ENCODE peak calls at places on chromosomes 6 and 20, in seven cellular contexts. M, D, V, C, P, T and S are unnamed samples.

GRCh38 chr20:45685896-45686295 is 15.9 kb upstream of the WFDC11 start:
- DNase-seq in M (no peak), D (no peak), V (no peak), C (no peak), P (no peak), T (no peak), S (no peak)

GRCh38 chr6:132962936-132963579 is 148.7 kb downstream of the RPS12 start:
- DNase-seq in M (peak), D (peak), V (peak), C (peak), P (peak), T (peak), S (peak)

GRCh38 chr6:41591859-41592502 is 45.8 kb downstream of the FOXP4 start:
- DNase-seq in M (peak), D (peak), V (peak), C (peak), P (peak), T (peak), S (no peak)

GRCh38 chr20:48745330-48745729 is 82.5 kb downstream of the PREX1 start:
- DNase-seq in M (no peak), D (no peak), V (no peak), C (no peak), P (no peak), T (no peak), S (no peak)

GRCh38 chr20:37102571-37102970 is 6.8 kb upstream of the RBL1 start:
- DNase-seq in M (no peak), D (no peak), V (no peak), C (no peak), P (no peak), T (no peak), S (no peak)

GRCh38 chr6:54737247-54737646 is 109.3 kb upstream of the FAM83B start:
- DNase-seq in M (peak), D (no peak), V (no peak), C (peak), P (no peak), T (no peak), S (no peak)

GRCh38 chr6:87575423-87575822 is 14.4 kb downstream of the RARS2 start:
- DNase-seq in M (no peak), D (no peak), V (no peak), C (no peak), P (no peak), T (no peak), S (no peak)

GRCh38 chr6:155001482-155001881 is 6.4 kb downstream of the TIAM2 start:
- DNase-seq in M (peak), D (no peak), V (peak), C (no peak), P (no peak), T (peak), S (no peak)

GRCh38 chr20:34249291-34249690 is 8.1 kb downstream of the ASIP start:
- DNase-seq in M (no peak), D (no peak), V (peak), C (no peak), P (no peak), T (peak), S (no peak)

GRCh38 chr20:5827861-5828260 is 77.7 kb downstream of the SHLD1 start:
- DNase-seq in M (no peak), D (no peak), V (no peak), C (no peak), P (no peak), T (no peak), S (no peak)

GRCh38 chr6:165096868-165097267 is 212.5 kb downstream of the C6orf118 start:
- DNase-seq in M (no peak), D (no peak), V (no peak), C (no peak), P (no peak), T (no peak), S (no peak)

GRCh38 chr6:14770572-14770971 is 475.3 kb upstream of the JARID2 start:
- DNase-seq in M (no peak), D (no peak), V (peak), C (no peak), P (no peak), T (peak), S (no peak)

GRCh38 chr20:16865406-16865805 is 117.2 kb downstream of the OTOR start:
- DNase-seq in M (no peak), D (no peak), V (no peak), C (no peak), P (no peak), T (no peak), S (no peak)

GRCh38 chr20:63497946-63498935 is 642 bp downstream of the EEF1A2 start:
- DNase-seq in M (no peak), D (no peak), V (no peak), C (peak), P (peak), T (peak), S (no peak)

GRCh38 chr20:35010405-35011192 is 54.9 kb downstream of the MYH7B start:
- DNase-seq in M (no peak), D (no peak), V (no peak), C (no peak), P (no peak), T (no peak), S (no peak)

GRCh38 chr20:23477223-23477622 is 13.7 kb upstream of the CST8 start:
- DNase-seq in M (no peak), D (no peak), V (no peak), C (no peak), P (no peak), T (no peak), S (no peak)
- H3K4me3 ChIP-seq in M (no peak), D (no peak), V (no peak), C (no peak), P (no peak), T (no peak), S (no peak)

GRCh38 chr6:134299236-134299635 is 18.7 kb downstream of the SGK1 start:
- DNase-seq in M (peak), D (no peak), V (peak), C (no peak), P (peak), T (peak), S (no peak)

GRCh38 chr6:134307870-134308269 is 10.0 kb downstream of the SGK1 start:
- DNase-seq in M (no peak), D (no peak), V (no peak), C (no peak), P (no peak), T (no peak), S (no peak)

GRCh38 chr6:134307074-134307473 is 10.8 kb downstream of the SGK1 start:
- DNase-seq in M (no peak), D (no peak), V (peak), C (no peak), P (no peak), T (no peak), S (no peak)

GRCh38 chr6:134308800-134309199 is 9.1 kb downstream of the SGK1 start:
- DNase-seq in M (no peak), D (no peak), V (no peak), C (no peak), P (no peak), T (no peak), S (no peak)

DNA sequence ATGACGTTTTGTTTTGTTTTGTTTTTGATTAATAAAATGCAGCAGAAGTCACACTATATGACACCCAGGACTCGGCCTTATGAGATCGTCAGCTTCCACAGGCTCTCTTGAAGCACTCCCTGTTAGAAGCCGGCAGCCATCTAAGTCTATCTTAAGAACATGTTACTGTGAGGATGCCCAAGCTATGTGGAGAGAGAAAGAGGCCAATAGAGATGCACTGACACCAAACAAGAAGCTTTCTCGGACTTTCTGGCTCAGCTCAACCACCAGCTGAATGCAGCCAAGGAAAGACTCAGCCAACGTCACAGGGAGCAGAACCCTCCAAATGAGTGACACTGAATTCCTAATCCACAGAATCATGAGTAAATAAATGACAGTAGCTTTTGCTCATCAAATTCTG is 14.0 kb downstream of the SGK1 start:
- DNase-seq in M (no peak), D (no peak), V (peak), C (no peak), P (no peak), T (peak), S (no peak)
- H3K4me3 ChIP-seq in M (no peak), D (no peak), V (no peak), C (no peak), P (no peak), T (no peak), S (no peak)

GRCh38 chr6:34243131-34243771 is 5.6 kb downstream of the SMIM29 start:
- DNase-seq in M (no peak), D (no peak), V (no peak), C (no peak), P (no peak), T (peak), S (no peak)
- H3K4me3 ChIP-seq in M (no peak), D (peak), V (no peak), C (no peak), P (no peak), T (no peak), S (no peak)

DNA sequence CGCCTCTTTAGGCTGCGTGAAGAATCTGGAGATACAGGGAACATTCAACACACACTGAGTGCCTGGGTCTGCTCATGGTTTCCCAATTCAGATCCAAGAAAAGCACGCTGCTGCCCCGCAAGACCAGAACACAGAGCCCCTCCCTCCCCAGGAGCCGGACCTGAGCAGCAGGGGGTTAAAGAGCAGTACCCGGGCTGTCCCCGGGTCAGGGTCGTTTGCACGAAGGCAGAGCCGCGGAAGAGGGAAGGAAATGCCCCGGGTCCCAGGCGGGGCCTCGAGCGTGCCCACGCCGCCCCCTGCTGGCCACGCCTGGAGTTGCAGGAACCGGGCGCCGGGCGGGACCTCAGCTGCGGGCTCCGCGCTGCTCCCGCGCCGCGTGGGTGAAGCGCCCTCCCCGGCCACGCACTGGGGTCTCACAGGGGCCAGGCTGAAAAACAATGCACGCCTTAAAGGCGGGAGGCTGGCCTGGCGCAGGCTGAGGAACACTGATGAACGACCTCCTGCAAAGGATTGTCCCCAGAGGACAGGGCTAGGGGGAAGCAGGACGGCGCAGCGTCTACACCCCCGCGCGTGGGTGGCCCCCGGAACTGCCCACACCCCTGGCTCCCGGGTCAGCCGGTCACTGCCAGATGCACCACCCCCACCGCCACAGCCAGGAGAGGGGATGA is 48.9 kb downstream of the ANKRD60 start:
- DNase-seq in M (peak), D (no peak), V (peak), C (peak), P (peak), T (no peak), S (no peak)
- H3K4me3 ChIP-seq in M (peak), D (peak), V (no peak), C (peak), P (no peak), T (peak), S (peak)